ENCODE peak calls at places on chromosomes 12 and 14, in nine cellular contexts. L is endodermal cell, E is stomach, H is choroid plexus epithelial cell, A is right atrium auricular region, T is GM12865, Z is uterus, J is pancreas, R is ovary. F is an unnamed sample.

GRCh38 chr12:65171073-65171472 is 1.7 kb downstream of the LEMD3 start:
- DNase-seq in Z (no peak), L (no peak), J (no peak), A (no peak), T (no peak), H (peak), R (no peak), E (no peak), F (no peak)

GRCh38 chr14:73738518-73739173 is 24.5 kb upstream of the PNMA1 start:
- DNase-seq in J (peak), R (no peak), H (no peak), A (no peak), T (no peak), L (no peak), Z (no peak), E (no peak), F (no peak)

GRCh38 chr14:77848031-77848430 is 48.1 kb downstream of the ADCK1 start:
- DNase-seq in A (no peak), L (no peak), R (no peak), E (no peak), T (no peak), H (peak), J (no peak), Z (no peak), F (no peak)

GRCh38 chr14:35847636-35848035 is 21.5 kb downstream of the BRMS1L start:
- DNase-seq in Z (no peak), J (no peak), R (no peak), E (no peak), T (no peak), A (no peak), L (no peak), H (no peak), F (no peak)

GRCh38 chr14:102262894-102263462 is 42.0 kb downstream of the MOK start:
- DNase-seq in H (no peak), J (no peak), T (no peak), R (no peak), L (peak), Z (no peak), A (no peak), E (no peak), F (no peak)

GRCh38 chr12:130576286-130576933 is 139.7 kb downstream of the RIMBP2 start:
- DNase-seq in E (no peak), Z (no peak), H (no peak), R (no peak), T (no peak), L (peak), A (no peak), J (no peak), F (no peak)

GRCh38 chr14:29906256-29906885 is 21.3 kb downstream of the PRKD1 start:
- DNase-seq in A (no peak), H (peak), E (peak), J (no peak), L (no peak), R (no peak), Z (no peak), T (no peak), F (no peak)

GRCh38 chr14:52188381-52188780 is 79.1 kb upstream of the PTGDR start:
- DNase-seq in R (no peak), E (no peak), Z (no peak), T (no peak), A (no peak), L (no peak), H (peak), J (no peak), F (no peak)

GRCh38 chr14:23478109-23478698 is 8.7 kb downstream of the NGDN start:
- DNase-seq in A (peak), L (peak), E (peak), T (peak), H (peak), Z (peak), R (peak), J (no peak), F (peak)

GRCh38 chr12:7116196-7116595 is 7.2 kb upstream of the C1RL start:
- DNase-seq in R (no peak), L (no peak), H (no peak), Z (no peak), T (no peak), A (no peak), E (no peak), J (no peak), F (no peak)

GRCh38 chr12:52036587-52037171 is 14.6 kb upstream of the NR4A1 start:
- DNase-seq in T (peak), E (peak), R (peak), H (peak), J (peak), Z (peak), L (peak), A (peak), F (no peak)

GRCh38 chr12:88624911-88625310 is 44.6 kb upstream of the KITLG start:
- DNase-seq in Z (no peak), L (no peak), H (peak), A (no peak), E (no peak), T (no peak), J (no peak), R (no peak), F (no peak)

GRCh38 chr14:35043046-35043445 is 3.0 kb upstream of the FAM177A1 start:
- DNase-seq in Z (no peak), H (no peak), J (no peak), E (no peak), T (no peak), R (no peak), A (no peak), L (no peak), F (no peak)

GRCh38 chr14:72686832-72687231 is 207.1 kb downstream of the DPF3 start:
- DNase-seq in R (no peak), T (no peak), H (no peak), A (no peak), J (no peak), Z (no peak), E (no peak), L (no peak), F (no peak)

GRCh38 chr14:53537421-53538315 is 384.5 kb upstream of the DDHD1 start:
- DNase-seq in L (peak), R (no peak), H (peak), J (no peak), E (no peak), A (no peak), Z (no peak), T (no peak), F (no peak)

GRCh38 chr12:6771509-6772330 is 600 bp upstream of the LAG3 start:
- DNase-seq in R (no peak), Z (no peak), H (no peak), A (no peak), J (no peak), T (no peak), E (no peak), L (no peak), F (no peak)

GRCh38 chr14:105005329-105005928 is 15.5 kb downstream of the CDCA4 start:
- DNase-seq in E (no peak), T (no peak), J (peak), A (no peak), H (no peak), Z (no peak), R (no peak), L (no peak), F (no peak)

GRCh38 chr12:21991526-21991925 is 50.3 kb upstream of the ABCC9 start:
- DNase-seq in R (no peak), T (no peak), J (no peak), L (no peak), Z (no peak), E (no peak), A (no peak), H (no peak), F (no peak)

GRCh38 chr12:3253682-3254275 is 176.6 kb downstream of the TSPAN9 start:
- DNase-seq in A (no peak), L (peak), Z (no peak), R (no peak), J (no peak), T (no peak), E (no peak), H (no peak), F (no peak)

GRCh38 chr14:68147331-68147730 is 327.8 kb downstream of the RAD51B start:
- DNase-seq in R (no peak), H (peak), A (no peak), Z (no peak), T (no peak), J (no peak), E (no peak), L (no peak), F (no peak)

GRCh38 chr12:93109794-93110203 is 180.7 kb upstream of the EEA1 start:
- DNase-seq in Z (no peak), T (peak), E (no peak), A (no peak), J (no peak), R (peak), H (no peak), L (no peak), F (no peak)

GRCh38 chr12:93106910-93107309 is 177.8 kb upstream of the EEA1 start:
- DNase-seq in R (no peak), E (no peak), L (peak), Z (no peak), J (no peak), A (no peak), H (no peak), T (peak), F (no peak)

GRCh38 chr12:93107514-93107942 is 178.4 kb upstream of the EEA1 start:
- DNase-seq in Z (no peak), J (no peak), L (no peak), A (no peak), T (no peak), H (peak), R (no peak), E (no peak), F (no peak)

GRCh38 chr12:93107943-93108342 is 178.8 kb upstream of the EEA1 start:
- DNase-seq in R (no peak), H (no peak), Z (no peak), T (no peak), E (no peak), A (no peak), L (no peak), J (no peak), F (no peak)

DNA sequence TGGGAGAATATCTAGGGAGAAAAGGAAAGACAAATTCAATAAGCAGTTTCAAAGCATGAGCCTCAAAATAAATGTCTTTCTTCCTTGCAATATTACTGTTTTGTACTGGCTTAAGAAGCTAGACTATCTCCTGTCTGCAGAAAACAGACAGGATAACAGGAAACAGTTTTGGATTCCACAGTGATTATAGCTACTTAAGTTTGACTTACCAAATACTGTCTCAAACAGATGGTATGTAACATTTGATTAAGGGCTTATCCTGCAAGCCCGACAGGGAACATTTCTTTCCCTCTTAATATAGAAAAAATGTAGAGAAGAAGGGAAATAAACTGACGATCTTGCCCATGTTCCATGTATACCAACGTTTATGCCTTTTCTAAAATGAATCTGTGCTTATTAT is 179.9 kb upstream of the EEA1 start:
- DNase-seq in L (no peak), Z (no peak), H (peak), E (no peak), A (no peak), R (no peak), J (no peak), T (no peak), F (no peak)
- H3K4me3 ChIP-seq in L (peak), Z (no peak), H (no peak), E (no peak), A (no peak), R (no peak), J (no peak), T (no peak), F (no peak)

GRCh38 chr14:81170829-81171195 is 49.9 kb downstream of the GTF2A1 start:
- DNase-seq in J (no peak), L (no peak), A (no peak), H (no peak), E (no peak), R (no peak), Z (no peak), T (no peak), F (no peak)
- TF ChIP-seq CTCF in J (no peak), L (peak), A (peak), H (no peak), E (no peak), R (no peak), Z (no peak), T (no peak), F (no peak)

GRCh38 chr14:69685217-69685616 is 73.8 kb downstream of the SUSD6 start:
- DNase-seq in J (no peak), R (no peak), E (no peak), T (peak), L (no peak), A (no peak), H (no peak), Z (no peak), F (no peak)
- H3K4me3 ChIP-seq in J (no peak), R (no peak), E (no peak), T (no peak), L (no peak), A (no peak), H (no peak), Z (no peak), F (no peak)

DNA sequence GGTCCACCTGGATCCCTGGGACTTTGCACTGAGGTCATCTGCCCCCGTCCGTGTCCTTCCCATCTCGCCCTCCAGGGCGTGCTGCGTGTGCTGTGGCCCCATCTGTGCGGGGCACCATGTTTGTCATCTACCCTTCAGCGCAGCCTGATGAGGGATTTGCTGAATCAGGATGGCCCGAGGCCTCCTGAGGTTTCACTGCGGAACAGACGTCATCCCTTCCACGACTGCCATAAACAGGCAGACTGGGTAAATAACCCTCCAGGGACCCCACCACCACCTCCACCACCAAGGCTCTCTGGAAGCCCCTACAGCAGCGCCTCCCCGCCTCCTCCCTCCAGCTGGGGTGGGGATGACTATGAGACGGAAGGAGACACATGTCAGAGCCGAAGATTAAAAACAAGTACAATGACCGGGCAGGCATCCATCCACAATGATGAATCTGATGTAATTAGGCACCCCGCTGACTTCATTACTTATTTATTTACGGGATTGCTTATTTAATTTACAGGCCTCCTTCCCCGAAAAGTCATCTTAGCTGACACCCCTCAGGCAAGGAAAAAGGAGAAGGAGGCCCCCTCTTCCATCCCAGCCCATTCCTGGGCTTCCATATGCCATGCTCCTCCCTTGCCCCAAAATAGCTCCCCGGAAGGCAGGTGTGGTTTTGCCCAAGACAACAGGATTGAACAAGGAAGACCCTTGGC is 39.4 kb downstream of the NCOR2 start:
- DNase-seq in E (no peak), J (peak), A (no peak), H (peak), R (no peak), Z (no peak), T (no peak), L (peak), F (no peak)
- TF ChIP-seq CTCF in E (no peak), J (no peak), A (peak), H (peak), R (no peak), Z (no peak), T (peak), L (peak), F (peak)

GRCh38 chr14:94161979-94162378 is 12.1 kb upstream of the PPP4R4 start:
- DNase-seq in L (no peak), Z (no peak), E (no peak), R (peak), A (no peak), J (no peak), T (peak), H (peak), F (no peak)
- H3K4me3 ChIP-seq in L (no peak), Z (no peak), E (no peak), R (no peak), A (no peak), J (no peak), T (no peak), H (no peak), F (no peak)

DNA sequence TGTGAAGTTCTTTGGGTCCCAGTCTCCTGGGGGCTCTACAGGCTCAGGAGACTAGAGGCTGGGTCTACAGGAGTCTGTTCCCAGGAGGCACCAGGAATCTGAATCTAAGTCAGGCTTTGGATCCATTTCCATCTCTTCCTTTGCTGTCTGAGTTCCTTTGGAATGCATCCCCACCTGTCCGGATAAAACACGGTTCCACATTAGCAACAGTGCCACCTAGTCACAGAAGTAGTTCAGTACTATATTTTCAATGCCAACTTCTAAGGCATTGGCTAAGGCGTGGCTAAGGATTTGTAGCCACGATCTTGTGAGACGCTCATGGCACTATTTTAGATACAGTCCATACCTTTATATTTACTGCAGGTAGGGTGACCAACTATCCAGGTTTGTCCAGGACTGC is 15.1 kb downstream of the ZC2HC1C start:
- DNase-seq in J (no peak), T (no peak), E (no peak), R (no peak), H (no peak), L (no peak), A (no peak), Z (no peak), F (no peak)
- TF ChIP-seq CTCF in J (no peak), T (no peak), E (no peak), R (no peak), H (peak), L (no peak), A (no peak), Z (no peak), F (no peak)

GRCh38 chr12:106359620-106360399 is 2.3 kb downstream of the POLR3B start:
- DNase-seq in J (no peak), R (no peak), E (no peak), H (no peak), A (no peak), Z (no peak), T (no peak), L (no peak), F (no peak)
- H3K4me3 ChIP-seq in J (no peak), R (no peak), E (no peak), H (no peak), A (no peak), Z (no peak), T (no peak), L (no peak), F (no peak)

F was measured in GM12864.